ENCODE peak calls at places on chromosomes 16 and 17, in seven cellular contexts. O, X, Q, K, N, T and D are unnamed samples.

GRCh38 chr17:80025796-80026195 is 9.9 kb downstream of the TBC1D16 start:
- DNase-seq in N (no peak), K (no peak), Q (no peak), X (no peak), T (no peak), O (no peak), D (no peak)

GRCh38 chr16:12819126-12820117 is 15.7 kb upstream of the CPPED1 start:
- DNase-seq in K (peak), X (peak), Q (peak), T (peak), O (peak), N (no peak), D (no peak)

GRCh38 chr16:4373909-4374742 is 2.5 kb downstream of the VASN start:
- DNase-seq in T (no peak), N (peak), Q (peak), O (peak), X (peak), K (peak), D (no peak)

GRCh38 chr17:14427914-14428639 is 127.2 kb downstream of the HS3ST3B1 start:
- DNase-seq in K (no peak), X (peak), T (no peak), O (no peak), Q (no peak), N (no peak), D (no peak)

GRCh38 chr17:44831270-44831770 is 1.2 kb upstream of the GJC1 start:
- DNase-seq in X (peak), Q (no peak), K (no peak), N (no peak), T (no peak), O (no peak), D (no peak)

GRCh38 chr17:30950669-30951399 is 20.0 kb upstream of the RNF135 start:
- DNase-seq in X (peak), O (peak), N (no peak), Q (peak), K (peak), T (no peak), D (no peak)

GRCh38 chr17:74024871-74025531 is 178.5 kb upstream of the RPL38 start:
- DNase-seq in K (no peak), T (no peak), Q (no peak), X (no peak), O (no peak), N (no peak), D (no peak)

GRCh38 chr17:77372444-77373297 is 231.9 kb downstream of the SEC14L1 start:
- DNase-seq in X (peak), N (no peak), Q (peak), O (no peak), K (peak), T (peak), D (peak)

GRCh38 chr17:538096-538973 is 176.3 kb downstream of the VPS53 start:
- DNase-seq in K (peak), O (no peak), N (no peak), Q (peak), X (no peak), T (no peak), D (no peak)

GRCh38 chr16:25258856-25259179 is 1.2 kb upstream of the ZKSCAN2 start:
- DNase-seq in O (no peak), T (no peak), X (no peak), Q (no peak), N (no peak), K (no peak), D (no peak)

GRCh38 chr16:25260416-25260815 is 2.8 kb upstream of the ZKSCAN2 start:
- DNase-seq in X (no peak), K (no peak), N (no peak), Q (no peak), O (no peak), T (no peak), D (no peak)

GRCh38 chr16:25256821-25257503 is 683 bp downstream of the ZKSCAN2 start:
- DNase-seq in K (no peak), Q (peak), O (no peak), N (no peak), T (peak), X (peak), D (no peak)

GRCh38 chr16:25257504-25257955 is at the start of gene ZKSCAN2:
- DNase-seq in Q (peak), O (peak), N (peak), T (peak), K (peak), X (peak), D (peak)

GRCh38 chr16:25257956-25258855 is 561 bp upstream of the ZKSCAN2 start:
- DNase-seq in X (peak), K (peak), O (peak), Q (peak), N (peak), T (peak), D (peak)
- TF ChIP-seq CTCF in X (no peak), K (no peak), O (peak), Q (no peak), N (no peak), T (no peak), D (no peak)

DNA sequence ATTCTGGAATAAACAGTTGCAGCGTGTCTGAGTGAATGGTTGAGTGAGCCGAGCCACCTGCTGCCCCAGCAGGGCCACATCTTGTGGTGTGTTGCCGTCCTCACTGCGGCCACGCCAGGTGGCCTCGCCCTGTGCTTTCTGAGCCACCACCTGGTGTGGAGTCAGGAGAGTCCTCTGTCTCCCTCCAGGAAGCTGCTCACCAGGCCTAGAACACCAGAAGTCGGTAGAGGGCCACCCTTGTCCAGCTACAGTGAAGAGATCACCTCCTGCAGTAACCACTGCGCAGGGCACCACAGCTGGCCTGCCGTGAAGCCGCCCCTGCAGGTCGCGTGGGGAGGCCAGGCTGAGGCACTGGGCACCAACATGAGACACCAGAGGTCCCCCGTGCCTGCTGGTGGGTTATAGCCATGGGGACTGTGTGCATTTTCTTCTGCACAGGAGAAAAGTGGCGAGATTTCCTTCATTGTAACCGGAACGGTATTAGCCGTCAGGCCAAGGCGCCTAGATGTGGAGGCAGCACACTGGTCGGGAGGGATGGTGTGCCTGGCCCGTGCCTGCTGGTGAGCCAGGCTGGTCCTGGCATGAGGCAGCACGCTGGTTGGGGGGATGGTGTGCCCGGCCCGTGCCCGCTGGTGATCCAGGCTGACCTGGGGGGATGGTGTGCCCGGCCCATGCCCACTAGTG is 28.9 kb upstream of the FOXK2 start:
- DNase-seq in T (no peak), K (no peak), N (no peak), Q (no peak), X (no peak), O (no peak), D (no peak)
- TF ChIP-seq CTCF in T (no peak), K (no peak), N (no peak), Q (no peak), X (no peak), O (no peak), D (no peak)

GRCh38 chr17:7048968-7049367 is 5.1 kb upstream of the SLC16A11 start:
- DNase-seq in X (no peak), T (no peak), K (no peak), N (no peak), Q (no peak), O (no peak), D (no peak)

GRCh38 chr17:7043544-7044268 is at the start of gene SLC16A11:
- DNase-seq in T (peak), Q (peak), K (peak), X (peak), N (no peak), O (no peak), D (no peak)

GRCh38 chr17:7047566-7047965 is 3.7 kb upstream of the SLC16A11 start:
- DNase-seq in O (no peak), Q (no peak), K (no peak), X (no peak), T (no peak), N (no peak), D (no peak)

GRCh38 chr17:7045492-7046126 is 1.7 kb upstream of the SLC16A11 start:
- DNase-seq in Q (peak), N (peak), K (peak), O (peak), T (peak), X (no peak), D (no peak)

DNA sequence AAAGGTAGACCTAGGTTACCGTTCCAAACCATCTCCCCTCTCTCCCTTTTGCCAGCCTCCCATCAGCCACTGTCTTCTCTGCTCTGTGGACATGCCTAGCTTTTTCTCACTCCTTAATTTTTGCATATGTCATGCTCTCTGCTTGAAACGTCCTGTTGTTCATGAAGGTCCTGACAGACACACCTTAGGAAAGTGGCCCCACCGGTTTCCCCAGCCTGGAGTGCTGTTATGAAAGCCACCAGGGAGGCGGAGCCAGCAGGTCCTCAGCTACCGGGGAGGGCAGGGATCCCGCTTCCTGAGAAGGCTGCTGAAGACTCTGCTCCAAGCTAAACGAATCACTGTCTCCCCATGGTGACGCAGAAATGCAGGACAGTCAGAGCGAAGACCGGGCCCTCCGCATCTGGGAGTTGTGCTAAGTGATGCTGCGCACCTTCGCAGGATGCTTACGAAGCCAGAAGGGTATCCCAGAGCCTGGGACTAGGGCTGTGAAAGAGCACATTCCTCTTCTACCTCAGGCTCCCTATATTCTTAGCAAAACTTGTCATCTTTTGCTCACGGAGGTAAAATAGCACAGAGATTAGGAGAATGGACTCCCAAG is 2.3 kb upstream of the SLC16A11 start:
- DNase-seq in Q (no peak), O (no peak), N (peak), X (peak), K (no peak), T (no peak), D (no peak)
- TF ChIP-seq CTCF in Q (no peak), O (no peak), N (peak), X (no peak), K (no peak), T (no peak), D (no peak)

DNA sequence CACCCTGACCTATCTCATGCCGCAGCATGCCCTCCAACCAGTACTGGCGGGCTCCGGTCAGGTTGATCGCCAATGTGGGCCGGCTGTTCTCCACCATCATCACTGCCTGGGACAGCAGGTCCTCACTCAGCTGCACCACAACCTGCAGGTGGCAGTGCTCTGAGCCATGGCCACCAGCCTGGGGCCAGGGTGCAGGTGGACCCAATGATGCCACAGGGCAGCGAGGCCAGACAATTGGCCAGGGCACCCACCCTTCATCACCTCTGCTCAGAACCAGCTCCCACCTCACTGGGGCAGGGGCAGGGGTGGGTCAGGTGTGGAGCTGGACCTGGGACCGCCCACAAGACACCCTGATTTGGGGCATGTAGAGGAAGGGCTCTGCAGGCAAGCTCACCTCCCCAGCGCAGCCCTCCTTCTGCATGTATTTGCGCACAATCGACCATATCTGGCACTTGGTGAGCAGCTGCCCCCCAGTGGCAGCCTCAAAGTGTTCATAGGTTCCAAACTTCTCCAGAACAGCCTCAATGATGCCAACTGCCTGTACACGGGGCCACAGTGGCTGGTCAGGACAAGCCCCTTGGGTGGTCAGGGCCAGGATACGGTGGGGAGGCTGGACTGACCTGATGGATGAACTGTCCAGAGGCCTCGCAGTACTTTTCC is 4.2 kb downstream of the MATCAP1 start:
- DNase-seq in Q (no peak), T (no peak), O (no peak), N (no peak), K (no peak), X (no peak), D (no peak)
- TF ChIP-seq CTCF in Q (no peak), T (no peak), O (no peak), N (no peak), K (no peak), X (no peak), D (peak)

GRCh38 chr16:58301052-58301451 is 6.2 kb upstream of the PRSS54 start:
- DNase-seq in Q (no peak), K (no peak), O (no peak), N (no peak), X (no peak), T (no peak), D (no peak)

GRCh38 chr16:58299757-58300349 is 5.0 kb upstream of the PRSS54 start:
- DNase-seq in Q (peak), O (no peak), T (no peak), N (peak), X (no peak), K (peak), D (no peak)
- TF ChIP-seq CTCF in Q (peak), O (peak), T (no peak), N (peak), X (peak), K (peak), D (peak)